ENCODE peak calls at places on chromosome 16, in ten cellular contexts. A, D, N, I, O, L, V, Q, H and M are unnamed samples.

GRCh38 chr16:70410736-70411135 is 28.2 kb downstream of the ST3GAL2 start:
- DNase-seq in A (no peak), V (no peak), L (no peak), Q (no peak), D (no peak), N (no peak), I (no peak), H (no peak), O (peak), M (no peak)

GRCh38 chr16:67459066-67459857 is 21.7 kb downstream of the ATP6V0D1 start:
- DNase-seq in D (no peak), L (peak), N (peak), Q (peak), I (no peak), A (no peak), O (no peak), V (no peak), H (no peak), M (peak)

GRCh38 chr16:3727806-3728381 is 10.6 kb upstream of the TRAP1 start:
- DNase-seq in H (no peak), V (no peak), N (no peak), A (no peak), Q (no peak), I (no peak), O (no peak), L (no peak), D (no peak), M (no peak)

GRCh38 chr16:23519282-23519681 is 9.0 kb upstream of the GGA2 start:
- DNase-seq in O (no peak), V (no peak), L (no peak), I (no peak), N (no peak), D (no peak), H (no peak), Q (no peak), A (no peak), M (no peak)

GRCh38 chr16:56354746-56355145 is 70.6 kb downstream of the AMFR start:
- DNase-seq in V (no peak), O (no peak), I (no peak), L (no peak), A (no peak), Q (no peak), H (no peak), D (peak), N (no peak), M (peak)

GRCh38 chr16:26963109-26963508 is 103.6 kb upstream of the C16orf82 start:
- DNase-seq in L (no peak), I (peak), V (no peak), N (no peak), O (no peak), Q (no peak), H (no peak), D (no peak), A (peak), M (no peak)

GRCh38 chr16:84925092-84925772 is 86.1 kb downstream of the ZDHHC7 start:
- DNase-seq in Q (peak), N (peak), O (no peak), I (peak), V (no peak), A (peak), D (no peak), H (no peak), L (peak), M (peak)

GRCh38 chr16:81623365-81624102 is 155.6 kb upstream of the PLCG2 start:
- DNase-seq in H (no peak), L (peak), A (peak), O (no peak), Q (no peak), V (no peak), I (peak), N (no peak), D (no peak), M (no peak)

GRCh38 chr16:68517606-68518161 is 21.4 kb upstream of the ZFP90 start:
- DNase-seq in N (no peak), Q (no peak), H (no peak), L (no peak), V (no peak), D (no peak), A (no peak), I (no peak), O (no peak), M (no peak)

GRCh38 chr16:51881731-51882130 is 665.2 kb downstream of the TOX3 start:
- DNase-seq in H (no peak), A (peak), Q (no peak), L (no peak), V (no peak), N (no peak), I (no peak), D (no peak), O (peak), M (no peak)

GRCh38 chr16:48956620-48957019 is 325.0 kb downstream of the CBLN1 start:
- DNase-seq in O (no peak), A (no peak), Q (no peak), H (no peak), L (no peak), N (no peak), I (no peak), D (no peak), V (no peak), M (no peak)

GRCh38 chr16:48959204-48959603 is 322.4 kb downstream of the CBLN1 start:
- DNase-seq in V (no peak), L (no peak), D (no peak), N (no peak), Q (no peak), O (peak), A (no peak), I (no peak), H (no peak), M (no peak)

GRCh38 chr16:48960830-48961229 is 320.8 kb downstream of the CBLN1 start:
- DNase-seq in A (no peak), O (no peak), V (no peak), D (no peak), L (no peak), N (no peak), I (no peak), H (no peak), Q (no peak), M (no peak)

GRCh38 chr16:48959747-48960146 is 321.9 kb downstream of the CBLN1 start:
- DNase-seq in Q (no peak), A (no peak), V (no peak), I (no peak), N (no peak), L (no peak), O (no peak), H (no peak), D (no peak), M (no peak)

GRCh38 chr16:48958681-48959080 is 323.0 kb downstream of the CBLN1 start:
- DNase-seq in Q (no peak), A (no peak), I (no peak), D (no peak), H (no peak), N (no peak), V (no peak), O (peak), L (no peak), M (no peak)
- TF ChIP-seq CTCF in Q (no peak), A (no peak), I (no peak), D (no peak), H (no peak), N (no peak), V (no peak), O (no peak), L (no peak), M (no peak)

DNA sequence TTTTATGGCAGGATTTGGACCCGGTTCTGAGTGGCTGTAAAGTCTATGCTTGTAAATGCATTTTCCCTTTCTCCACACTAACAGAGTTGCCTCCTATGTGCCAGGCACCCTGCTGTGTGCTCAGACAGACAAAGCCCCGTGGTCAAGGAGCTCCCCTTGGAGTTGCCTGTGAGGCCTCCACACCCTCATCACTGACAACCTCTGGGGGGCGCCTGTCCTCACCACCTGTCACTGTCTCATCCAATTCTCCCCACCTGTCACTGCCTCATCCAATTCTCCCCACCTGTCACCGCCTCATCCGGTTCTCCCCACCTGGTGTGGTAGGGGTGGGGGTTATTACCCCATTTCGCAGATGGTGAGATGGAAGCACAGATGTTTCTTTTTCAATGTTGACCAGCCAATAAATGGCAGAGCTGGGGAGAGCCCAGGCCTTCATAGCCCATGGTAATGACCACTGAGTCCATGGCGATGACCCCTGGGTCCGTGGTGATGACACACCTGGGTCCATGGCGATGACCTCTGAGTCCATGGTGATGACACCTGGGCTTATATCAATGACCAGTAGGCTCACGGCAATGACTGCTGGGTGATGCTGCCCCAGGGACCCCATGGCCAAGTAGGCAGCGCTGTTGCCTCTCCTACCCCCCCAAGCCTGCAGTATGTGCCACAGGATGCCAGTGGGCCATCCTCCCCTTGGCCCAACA is 150.1 kb downstream of the IRF8 start:
- DNase-seq in N (no peak), I (no peak), A (no peak), L (no peak), H (no peak), D (no peak), Q (no peak), O (no peak), V (no peak), M (no peak)
- TF ChIP-seq CTCF in N (no peak), I (no peak), A (no peak), L (no peak), H (no peak), D (no peak), Q (no peak), O (no peak), V (no peak), M (no peak)

GRCh38 chr16:31428638-31429247 is 583 bp upstream of the COX6A2 start:
- DNase-seq in A (no peak), H (no peak), D (no peak), V (no peak), L (no peak), N (no peak), I (no peak), O (no peak), Q (no peak), M (peak)

GRCh38 chr16:31428277-31428597 is at the start of gene COX6A2:
- DNase-seq in L (no peak), O (no peak), V (no peak), H (no peak), A (no peak), Q (peak), I (no peak), N (no peak), D (no peak), M (peak)

GRCh38 chr16:31429314-31429713 is 1.2 kb upstream of the COX6A2 start:
- DNase-seq in A (no peak), N (no peak), D (no peak), H (no peak), O (no peak), V (no peak), L (no peak), I (no peak), Q (no peak), M (peak)

GRCh38 chr16:31430380-31431052 is 2.4 kb upstream of the COX6A2 start:
- DNase-seq in N (no peak), O (no peak), H (no peak), D (no peak), Q (no peak), L (no peak), I (no peak), A (no peak), V (no peak), M (no peak)

DNA sequence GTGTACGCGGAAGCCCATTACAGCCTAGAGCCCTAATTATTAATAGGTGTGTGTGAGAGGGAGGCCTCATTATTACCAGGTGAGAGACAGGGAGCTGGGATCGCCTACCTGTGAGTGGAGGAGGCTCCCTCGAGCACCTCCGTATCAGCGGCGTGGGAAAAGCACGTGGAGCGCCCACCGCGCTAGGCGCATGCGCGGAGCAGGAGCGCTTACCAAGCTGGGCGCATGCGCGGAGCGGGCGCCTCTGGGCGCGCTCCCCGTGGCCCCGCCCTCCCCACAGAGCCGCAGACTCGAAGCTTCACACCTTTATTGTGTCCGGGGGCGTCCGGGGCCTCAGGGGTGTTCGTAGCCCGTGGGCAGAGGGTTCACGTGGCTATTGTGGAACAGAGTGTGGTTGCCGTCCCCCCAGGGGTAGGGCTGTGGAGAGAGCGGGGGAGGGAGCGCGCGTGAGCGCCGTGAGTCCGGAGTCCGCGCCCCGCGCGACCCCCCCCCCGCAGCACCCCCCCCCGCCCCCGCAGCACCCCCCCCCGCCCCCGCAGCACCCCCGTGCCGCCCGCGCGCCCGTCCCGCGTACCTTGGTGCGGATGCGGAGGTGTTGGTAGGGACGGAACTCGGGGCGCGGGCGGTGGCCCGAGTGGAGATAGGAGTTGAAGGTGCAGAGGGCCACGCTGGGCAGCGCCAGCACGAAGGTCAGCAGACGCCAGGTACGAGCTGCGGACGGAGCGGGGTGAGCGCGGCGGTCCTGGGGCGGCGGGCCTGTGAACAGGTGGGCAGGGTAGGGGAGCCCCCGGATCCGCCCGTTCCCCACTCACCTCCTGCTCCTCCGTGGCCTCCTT is 501 bp downstream of the COX6A2 start:
- DNase-seq in I (peak), V (no peak), D (peak), H (no peak), L (peak), O (no peak), N (peak), Q (peak), A (peak), M (peak)
- TF ChIP-seq CTCF in I (no peak), V (no peak), D (no peak), H (no peak), L (no peak), O (no peak), N (no peak), Q (no peak), A (no peak), M (no peak)

GRCh38 chr16:2224183-2224486 is 744 bp downstream of the E4F1 start:
- DNase-seq in D (no peak), Q (no peak), I (peak), N (no peak), A (peak), O (peak), V (no peak), H (no peak), L (no peak), M (no peak)
- TF ChIP-seq CTCF in D (no peak), Q (no peak), I (peak), N (no peak), A (peak), O (peak), V (no peak), H (no peak), L (no peak), M (no peak)

DNA sequence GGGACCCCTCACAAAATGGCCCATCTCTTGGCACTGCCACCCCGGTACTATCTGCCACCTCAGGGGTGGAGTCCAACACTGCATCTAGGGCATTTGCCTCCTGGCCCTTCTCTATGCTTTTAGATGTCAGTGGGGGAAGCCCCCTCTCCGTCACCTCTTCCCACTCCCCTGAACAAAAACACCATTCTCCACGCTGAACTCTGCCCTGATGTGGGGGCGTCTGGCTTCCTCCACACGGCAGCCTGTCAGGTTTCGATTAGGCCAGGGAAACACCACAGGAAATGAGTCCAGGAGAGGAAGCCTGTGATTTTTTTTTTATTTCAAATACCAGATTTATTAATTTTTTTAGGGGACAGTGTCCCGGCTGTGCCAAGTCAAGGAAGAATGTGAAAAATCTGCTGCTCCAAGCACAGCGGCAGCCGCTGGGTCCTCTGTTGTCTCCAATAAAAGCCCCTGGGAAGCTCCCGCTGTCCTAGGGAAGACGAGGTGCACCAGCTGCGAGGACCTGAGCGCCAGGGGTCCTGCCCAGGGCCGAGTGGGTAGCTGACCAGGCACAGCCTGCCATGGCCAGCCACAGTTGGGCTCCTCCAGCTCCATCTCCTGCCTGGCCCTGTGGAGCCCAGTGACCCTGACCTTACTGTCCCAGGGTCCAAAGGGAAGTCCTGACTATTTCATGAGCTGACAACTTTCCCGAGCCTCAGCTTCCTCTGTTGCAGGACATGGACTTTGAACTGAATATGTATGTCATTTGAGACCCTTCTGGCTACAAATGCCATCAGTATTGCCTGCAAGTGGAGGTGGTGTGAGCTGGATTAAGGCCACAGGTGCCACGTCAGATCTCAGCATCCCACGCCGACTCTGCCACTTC is 336.7 kb downstream of the FOXL1 start:
- DNase-seq in V (no peak), H (no peak), D (no peak), L (no peak), O (no peak), N (no peak), A (no peak), Q (no peak), I (no peak), M (no peak)
- TF ChIP-seq CTCF in V (no peak), H (no peak), D (no peak), L (no peak), O (no peak), N (no peak), A (no peak), Q (no peak), I (no peak), M (no peak)

DNA sequence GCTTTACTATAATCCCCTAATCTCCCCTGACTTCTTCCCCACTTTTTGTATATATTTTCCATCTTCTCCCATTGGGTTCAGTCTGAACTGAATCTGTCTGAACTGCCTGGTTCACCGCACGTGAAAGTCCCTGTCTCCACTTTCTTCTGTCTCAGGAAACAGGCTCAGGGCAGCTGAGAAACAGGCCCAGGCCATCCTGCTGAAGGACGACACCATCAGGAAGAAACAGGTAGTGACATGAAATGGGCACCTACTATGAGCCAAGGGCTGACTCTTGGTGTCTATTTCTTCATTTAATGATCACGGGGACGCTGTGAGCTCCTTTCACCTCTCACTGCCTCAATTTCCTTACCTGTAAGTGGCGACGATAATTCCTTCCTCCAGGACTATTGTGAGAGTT is 90.5 kb upstream of the HSBP1 start:
- DNase-seq in H (no peak), I (no peak), L (no peak), D (no peak), N (no peak), A (no peak), V (no peak), O (no peak), Q (no peak), M (no peak)
- TF ChIP-seq CTCF in H (peak), I (no peak), L (no peak), D (no peak), N (no peak), A (no peak), V (no peak), O (no peak), Q (no peak), M (no peak)

DNA sequence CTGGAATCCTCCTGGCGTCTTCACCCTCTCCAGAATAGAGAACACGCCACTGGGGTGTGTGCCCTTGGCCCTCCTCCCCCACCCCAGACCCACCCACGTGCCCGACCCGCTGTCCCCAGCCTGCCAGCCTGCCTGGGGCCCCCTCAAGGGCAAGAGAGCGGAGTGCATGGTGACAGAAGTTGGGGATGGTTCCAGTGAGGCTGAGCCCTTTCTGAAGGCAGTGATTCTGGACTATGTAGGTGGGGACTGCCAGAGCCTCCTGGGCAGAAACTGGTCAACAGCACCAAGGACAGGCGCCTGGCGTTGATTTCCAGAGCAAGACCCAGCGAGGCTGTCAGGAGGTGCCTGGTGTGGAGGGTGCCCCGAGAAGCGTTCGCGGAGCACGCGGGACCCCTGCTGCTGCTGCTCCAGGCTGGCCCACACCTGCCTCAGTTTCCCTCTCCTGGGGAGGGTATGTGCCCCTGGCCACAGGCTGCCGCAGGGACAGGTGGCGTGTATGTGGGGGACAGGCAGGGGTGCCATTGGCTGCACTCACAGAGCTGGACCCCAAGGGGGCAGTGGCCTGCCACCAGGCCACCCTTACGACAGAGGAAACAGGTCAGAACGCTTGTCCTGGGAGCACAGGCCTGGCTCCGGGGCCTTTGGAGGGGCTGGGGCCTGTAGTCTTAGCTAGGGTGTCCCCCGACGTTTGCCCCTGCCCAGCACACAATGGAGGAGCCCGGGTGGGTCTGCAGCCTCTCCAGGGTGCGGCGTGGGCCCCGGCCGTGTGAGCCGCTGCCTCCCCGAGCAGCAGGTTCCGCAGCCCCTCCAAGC is 1.2 kb downstream of the SSTR5 start:
- DNase-seq in A (no peak), H (no peak), Q (no peak), D (no peak), O (no peak), L (no peak), V (no peak), I (no peak), N (no peak), M (no peak)
- TF ChIP-seq CTCF in A (no peak), H (no peak), Q (peak), D (no peak), O (no peak), L (no peak), V (peak), I (no peak), N (no peak), M (peak)

GRCh38 chr16:87056083-87056482 is 261.1 kb downstream of the C16orf95 start:
- DNase-seq in L (no peak), I (peak), A (peak), V (no peak), Q (no peak), O (peak), H (no peak), D (peak), N (no peak), M (no peak)
- TF ChIP-seq CTCF in L (no peak), I (peak), A (peak), V (no peak), Q (peak), O (peak), H (no peak), D (no peak), N (no peak), M (no peak)